ENCODE peak calls at places on chromosome X, in nine cellular contexts. Y is AG04450, S is DND-41, J is osteocyte, V is nephron progenitor cell, D is WTC11, E is cardiac fibroblast, X is SK-N-SH, F is GM20000. G is an unnamed sample.

GRCh38 chrX:148530464-148531077 is 30.2 kb downstream of the AFF2 start:
- DNase-seq in F (no peak), J (no peak), Y (no peak), E (peak), D (no peak), S (peak), V (no peak), X (no peak), G (no peak)

GRCh38 chrX:30593435-30594200 is 16.1 kb upstream of the TASL start:
- DNase-seq in D (peak), Y (no peak), V (no peak), S (no peak), J (no peak), E (no peak), X (no peak), F (no peak), G (no peak)

GRCh38 chrX:20680998-20681397 is 414.3 kb upstream of the RPS6KA3 start:
- DNase-seq in V (no peak), E (peak), J (no peak), S (no peak), F (no peak), Y (no peak), D (no peak), X (no peak), G (no peak)

GRCh38 chrX:65595460-65595876 is 60.9 kb upstream of the LAS1L start:
- DNase-seq in F (peak), E (peak), X (peak), Y (peak), V (peak), J (peak), S (peak), D (peak), G (peak)

GRCh38 chrX:131830400-131831184 is 192.5 kb upstream of the STK26 start:
- DNase-seq in X (peak), F (peak), J (peak), V (peak), D (peak), S (no peak), E (peak), Y (no peak), G (peak)

GRCh38 chrX:97850911-97851310 is 967.2 kb downstream of the RPA4 start:
- DNase-seq in Y (no peak), V (no peak), F (no peak), J (no peak), S (no peak), D (no peak), E (no peak), X (no peak), G (no peak)

GRCh38 chrX:155718964-155719586 is 106.3 kb upstream of the TMLHE start:
- DNase-seq in X (no peak), D (no peak), V (no peak), E (peak), Y (no peak), F (no peak), S (no peak), J (no peak), G (no peak)

GRCh38 chrX:7889680-7890079 is 37.5 kb downstream of the PNPLA4 start:
- DNase-seq in X (no peak), D (no peak), V (no peak), S (peak), F (no peak), Y (no peak), E (peak), J (no peak), G (no peak)

GRCh38 chrX:15631637-15632036 is 30.9 kb upstream of the ACE2 start:
- DNase-seq in X (no peak), E (no peak), V (no peak), D (no peak), J (no peak), S (no peak), Y (no peak), F (no peak), G (no peak)

GRCh38 chrX:21944136-21944615 is 3.7 kb downstream of the SMS start:
- DNase-seq in E (no peak), X (no peak), V (no peak), D (peak), S (no peak), Y (no peak), J (no peak), F (no peak), G (no peak)

GRCh38 chrX:150482537-150483217 is 85.7 kb upstream of the MTM1 start:
- DNase-seq in J (no peak), V (no peak), E (peak), F (peak), D (no peak), X (no peak), S (no peak), Y (peak), G (no peak)

GRCh38 chrX:5683996-5684395 is 544.7 kb downstream of the NLGN4X start:
- DNase-seq in J (no peak), D (no peak), E (no peak), V (no peak), X (no peak), S (no peak), Y (no peak), F (no peak), G (no peak)

GRCh38 chrX:5681159-5681558 is 547.5 kb downstream of the NLGN4X start:
- DNase-seq in S (no peak), X (peak), V (no peak), D (no peak), E (no peak), J (no peak), F (peak), Y (no peak), G (no peak)
- TF ChIP-seq CTCF in S (peak), X (peak), V (no peak), D (no peak), E (no peak), J (no peak), F (no peak), Y (no peak), G (peak)

GRCh38 chrX:130803537-130803936 is 99.5 kb downstream of the ENOX2 start:
- DNase-seq in D (no peak), X (no peak), F (no peak), V (no peak), Y (no peak), E (no peak), J (no peak), S (no peak), G (no peak)

GRCh38 chrX:130805906-130806305 is 97.1 kb downstream of the ENOX2 start:
- DNase-seq in E (peak), X (no peak), V (no peak), F (no peak), J (no peak), D (no peak), S (no peak), Y (no peak), G (no peak)

GRCh38 chrX:130799393-130799792 is 103.6 kb downstream of the ENOX2 start:
- DNase-seq in E (peak), J (no peak), V (no peak), D (no peak), X (no peak), F (no peak), Y (no peak), S (no peak), G (no peak)

GRCh38 chrX:130801901-130802300 is 101.1 kb downstream of the ENOX2 start:
- DNase-seq in X (no peak), Y (no peak), E (peak), J (no peak), S (no peak), V (no peak), F (no peak), D (no peak), G (no peak)
- TF ChIP-seq CTCF in X (peak), Y (peak), E (no peak), J (no peak), S (no peak), V (no peak), F (no peak), D (no peak), G (no peak)

GRCh38 chrX:121154858-121155404 is 107.5 kb downstream of the GLUD2 start:
- DNase-seq in X (no peak), D (no peak), F (no peak), E (no peak), S (no peak), Y (no peak), J (no peak), V (no peak), G (no peak)
- TF ChIP-seq CTCF in X (no peak), D (no peak), F (no peak), E (no peak), S (no peak), Y (no peak), J (no peak), V (no peak), G (no peak)

GRCh38 chrX:152989292-152989658 is 4.6 kb downstream of the PNMA5 start:
- DNase-seq in Y (no peak), V (no peak), X (no peak), F (peak), E (peak), D (no peak), S (no peak), J (no peak), G (no peak)

GRCh38 chrX:152988536-152989291 is 5.2 kb downstream of the PNMA5 start:
- DNase-seq in S (no peak), D (no peak), Y (no peak), X (no peak), E (no peak), F (peak), V (no peak), J (no peak), G (no peak)

GRCh38 chrX:152993933-152994332 is at the start of gene PNMA5:
- DNase-seq in S (no peak), X (no peak), Y (no peak), E (no peak), D (no peak), V (no peak), F (no peak), J (no peak), G (no peak)

GRCh38 chrX:152991123-152991522 is 2.8 kb downstream of the PNMA5 start:
- DNase-seq in D (no peak), X (no peak), Y (no peak), S (no peak), E (no peak), V (no peak), F (no peak), J (no peak), G (no peak)

DNA sequence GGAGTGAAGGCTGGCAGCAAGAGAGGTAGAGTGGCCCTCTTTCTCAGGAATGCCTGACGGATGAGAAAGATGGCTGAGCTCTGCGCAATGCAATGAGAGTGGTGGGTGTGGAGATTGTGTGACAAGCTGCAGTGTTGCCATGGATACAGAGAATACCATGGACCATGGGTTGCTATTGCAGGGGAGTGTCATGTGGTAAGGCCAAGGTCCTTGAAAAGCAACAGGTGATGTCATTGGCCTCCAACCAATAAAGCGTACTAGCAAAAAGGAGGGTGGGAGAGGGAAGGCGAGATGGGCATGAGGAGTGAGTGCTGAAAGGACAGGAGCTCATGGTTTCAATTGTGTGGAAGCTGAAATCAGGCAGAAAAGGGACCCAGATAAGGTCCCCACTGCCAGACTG is 1.8 kb downstream of the PNMA5 start:
- DNase-seq in F (no peak), J (no peak), V (no peak), E (no peak), D (no peak), Y (no peak), S (no peak), X (no peak), G (no peak)
- TF ChIP-seq CTCF in F (no peak), J (no peak), V (no peak), E (no peak), D (no peak), Y (no peak), S (no peak), X (no peak), G (no peak)

GRCh38 chrX:130702867-130703707 is 199.9 kb downstream of the ENOX2 start:
- DNase-seq in D (no peak), Y (no peak), S (no peak), J (no peak), V (no peak), E (peak), F (no peak), X (no peak), G (no peak)
- TF ChIP-seq CTCF in D (no peak), Y (no peak), S (no peak), J (no peak), V (no peak), E (no peak), F (no peak), X (no peak), G (no peak)

DNA sequence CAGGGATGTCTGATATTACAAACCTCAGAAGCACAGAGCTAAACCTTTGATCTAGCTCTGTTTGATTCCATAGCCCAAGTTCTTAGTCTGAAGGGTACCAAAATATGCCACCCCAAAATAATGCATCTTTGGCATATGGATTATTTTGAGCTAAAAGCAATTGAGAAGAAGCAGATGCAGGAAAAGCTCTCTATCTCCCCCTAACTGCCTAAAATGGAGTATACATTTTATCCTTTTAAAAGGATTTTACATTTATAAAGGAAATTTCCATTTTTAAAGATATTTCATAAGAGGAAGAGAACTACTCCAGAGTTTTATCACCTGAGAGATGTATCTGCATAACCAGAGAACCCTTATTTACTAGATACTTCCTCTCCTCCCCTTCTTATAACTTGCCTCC is 158.7 kb downstream of the ZNF674 start:
- DNase-seq in D (no peak), S (no peak), Y (no peak), F (no peak), V (no peak), J (no peak), E (no peak), X (no peak), G (no peak)
- TF ChIP-seq CTCF in D (no peak), S (peak), Y (peak), F (no peak), V (no peak), J (peak), E (peak), X (peak), G (peak)

GRCh38 chrX:129530410-129530809 is 7.1 kb upstream of the SMARCA1 start:
- DNase-seq in X (no peak), Y (no peak), F (no peak), V (no peak), D (no peak), S (no peak), E (no peak), J (no peak), G (no peak)

GRCh38 chrX:129529685-129530281 is 6.5 kb upstream of the SMARCA1 start:
- DNase-seq in V (no peak), J (no peak), D (no peak), X (peak), S (no peak), E (peak), F (no peak), Y (no peak), G (no peak)

GRCh38 chrX:129525162-129525561 is 1.9 kb upstream of the SMARCA1 start:
- DNase-seq in J (no peak), F (no peak), Y (no peak), E (peak), V (no peak), X (no peak), S (no peak), D (no peak), G (no peak)

GRCh38 chrX:129534816-129535578 is 5.1 kb upstream of the OCRL start:
- DNase-seq in J (no peak), E (peak), Y (no peak), S (no peak), D (no peak), V (no peak), F (no peak), X (no peak), G (no peak)

GRCh38 chrX:129531132-129531531 is 7.8 kb upstream of the SMARCA1 start:
- DNase-seq in Y (no peak), E (no peak), D (no peak), F (no peak), J (no peak), V (no peak), X (no peak), S (no peak), G (no peak)
- TF ChIP-seq CTCF in Y (no peak), E (no peak), D (no peak), F (no peak), J (no peak), V (no peak), X (no peak), S (no peak), G (no peak)

GRCh38 chrX:12138366-12139313 is at the start of gene FRMPD4:
- DNase-seq in D (peak), Y (no peak), E (peak), F (no peak), V (peak), X (peak), J (peak), S (no peak), G (no peak)
- TF ChIP-seq CTCF in D (no peak), Y (peak), E (peak), F (no peak), V (no peak), X (no peak), J (peak), S (no peak), G (peak)